ENCODE peak calls at places on chromosomes 4 and X, in four cellular contexts. N is H1, S is H9, Y is mesenchymal stem cell. R is an unnamed sample.

GRCh38 chr4:5544762-5545161 is 163.6 kb downstream of the EVC2 start:
- DNase-seq in N (no peak), S (no peak), Y (no peak), R (no peak)

GRCh38 chrX:39460491-39460890 is 637.3 kb downstream of the BCOR start:
- DNase-seq in Y (no peak), S (no peak), N (no peak), R (no peak)

GRCh38 chr4:52373650-52374049 is 285.5 kb downstream of the USP46 start:
- DNase-seq in N (no peak), S (no peak), Y (no peak), R (no peak)

GRCh38 chr4:158164849-158165248 is 8.0 kb downstream of the GASK1B start:
- DNase-seq in S (no peak), N (no peak), Y (no peak), R (no peak)

GRCh38 chr4:150348079-150348478 is 233.9 kb upstream of the MAB21L2 start:
- DNase-seq in S (no peak), Y (peak; percentile 73), N (no peak), R (no peak)

GRCh38 chr4:52665592-52665991 is 6.5 kb upstream of the USP46 start:
- DNase-seq in N (no peak), S (no peak), Y (no peak), R (no peak)

GRCh38 chr4:147678796-147679549 is 5.0 kb downstream of the PRMT9 start:
- DNase-seq in Y (no peak), S (peak; percentile 83), N (peak; percentile 75), R (no peak)

GRCh38 chr4:8778301-8778700 is 93.3 kb downstream of the HMX1 start:
- DNase-seq in Y (no peak), N (no peak), S (no peak), R (no peak)

GRCh38 chr4:73740353-73740778 is at the start of gene CXCL8:
- DNase-seq in S (no peak), N (no peak), Y (peak; percentile 96), R (no peak)

GRCh38 chrX:118564498-118564897 is 68.9 kb downstream of the DOCK11 start:
- DNase-seq in Y (no peak), S (no peak), N (no peak), R (no peak)

GRCh38 chr4:159195400-159195799 is 92.5 kb downstream of the RAPGEF2 start:
- DNase-seq in N (no peak), Y (no peak), S (no peak), R (no peak)

GRCh38 chr4:121686265-121686664 is 10.5 kb downstream of the ANXA5 start:
- DNase-seq in N (no peak), Y (no peak), S (no peak), R (no peak)

GRCh38 chr4:53928825-53929224 is 135.6 kb downstream of the CHIC2 start:
- DNase-seq in N (no peak), Y (peak; percentile 69), S (no peak), R (no peak)

GRCh38 chrX:129771266-129771995 is 8.3 kb upstream of the SASH3 start:
- DNase-seq in N (no peak), S (no peak), Y (no peak), R (no peak)

GRCh38 chr4:153004106-153004881 is 68.2 kb downstream of the FHDC1 start:
- DNase-seq in S (no peak), Y (no peak), N (no peak), R (no peak)

GRCh38 chrX:20066968-20067708 is 49.6 kb downstream of the MAP7D2 start:
- DNase-seq in Y (peak; percentile 51), N (no peak), S (no peak), R (no peak)

GRCh38 chrX:105608745-105609144 is 213.6 kb upstream of the NRK start:
- DNase-seq in S (no peak), N (no peak), Y (peak; percentile 13), R (no peak)

GRCh38 chr4:75745192-75745591 is 20.8 kb downstream of the USO1 start:
- DNase-seq in Y (peak; percentile 79), N (no peak), S (no peak), R (no peak)

GRCh38 chr4:8846864-8847263 is 24.8 kb downstream of the HMX1 start:
- DNase-seq in Y (no peak), S (no peak), N (peak; percentile 17), R (no peak)

GRCh38 chr4:1278336-1278670 is 11.4 kb upstream of the MAEA start:
- DNase-seq in S (no peak), N (no peak), Y (peak; percentile 14), R (no peak)

GRCh38 chr4:102586644-102587021 is 85.5 kb downstream of the NFKB1 start:
- DNase-seq in S (no peak), Y (no peak), N (no peak), R (no peak)

GRCh38 chr4:92265066-92265465 is 38.7 kb upstream of the GRID2 start:
- DNase-seq in Y (peak; percentile 11), N (no peak), S (no peak), R (no peak)

GRCh38 chrX:23981222-23981621 is 45.8 kb downstream of the KLHL15 start:
- DNase-seq in N (no peak), S (no peak), Y (no peak), R (no peak)

DNA sequence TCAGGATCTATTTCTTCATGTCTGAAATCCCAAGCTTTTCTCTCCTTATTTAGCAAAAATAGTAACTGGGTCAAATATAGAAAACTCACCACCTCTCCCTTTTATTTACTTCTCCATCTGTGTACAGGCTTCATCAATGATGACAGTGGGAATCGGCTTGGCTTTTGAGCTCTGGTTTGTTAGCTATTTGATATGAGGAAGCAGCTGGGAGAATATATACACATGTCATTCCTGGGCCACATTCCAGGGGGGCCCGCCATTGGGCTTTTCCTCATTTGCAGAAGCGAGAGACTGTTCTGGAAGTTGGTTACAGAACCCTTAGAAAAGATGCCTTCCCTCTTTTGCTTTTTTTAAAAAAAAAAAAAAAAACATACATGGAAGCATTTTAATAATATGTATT is 107.4 kb upstream of the F9 start:
- DNase-seq in Y (no peak), N (no peak), S (no peak), R (no peak)
- H3K4ac ChIP-seq in Y (no peak overlapping the region), N (no peak overlapping the region), S (no peak overlapping the region), R (no peak overlapping the region)

GRCh38 chrX:87727615-87728014 is 210.0 kb downstream of the KLHL4 start:
- DNase-seq in Y (no peak), S (no peak), N (no peak), R (no peak)

GRCh38 chrX:87732133-87732532 is 214.5 kb downstream of the KLHL4 start:
- DNase-seq in S (no peak), N (no peak), Y (no peak), R (no peak)

GRCh38 chrX:87728459-87728858 is 210.9 kb downstream of the KLHL4 start:
- DNase-seq in S (no peak), Y (no peak), N (no peak), R (no peak)

DNA sequence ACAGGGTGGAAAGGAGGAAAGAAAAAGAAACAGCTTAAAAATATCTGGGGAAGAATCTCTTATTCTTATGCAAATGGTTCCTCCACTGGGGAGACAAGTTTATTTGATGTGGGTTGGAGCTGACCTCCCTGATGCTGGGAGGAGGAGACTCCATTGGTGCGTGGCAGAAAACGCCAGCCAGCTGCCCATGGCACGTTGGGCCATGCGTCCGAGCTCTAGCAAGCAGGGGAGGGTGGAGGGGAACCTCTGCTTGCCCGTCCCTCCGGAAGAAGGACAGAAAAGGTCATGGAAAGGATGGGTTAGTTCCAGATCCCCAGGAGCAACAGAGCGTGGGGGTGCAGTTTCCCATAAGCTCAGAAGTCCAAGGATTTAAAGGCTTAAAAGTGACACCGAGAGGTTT is 210.4 kb downstream of the KLHL4 start:
- DNase-seq in S (no peak), N (no peak), Y (no peak), R (no peak)
- H3K18ac ChIP-seq in S (no peak overlapping the region), N (no peak overlapping the region), Y (no peak overlapping the region), R (no peak overlapping the region)

DNA sequence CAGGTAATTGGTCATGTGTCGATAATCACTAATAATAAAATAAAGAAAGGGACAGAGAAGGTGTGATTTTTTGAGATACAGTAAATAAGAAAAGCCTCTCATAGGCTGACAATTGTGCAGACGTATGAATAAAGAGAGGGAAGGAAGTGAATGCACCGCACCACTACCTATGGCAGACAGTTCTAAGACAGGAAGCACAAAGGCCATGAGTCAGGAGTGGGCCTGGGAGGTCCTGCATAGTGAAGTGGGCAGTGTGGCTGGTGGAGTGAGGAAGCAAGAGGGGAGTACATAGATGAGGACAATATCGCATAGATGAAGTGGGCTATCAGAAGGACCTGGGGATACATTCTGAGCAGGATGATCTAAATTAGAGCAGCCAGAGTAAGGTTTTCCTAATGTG is 75.6 kb downstream of the BMP3 start:
- DNase-seq in S (no peak), N (no peak), Y (no peak), R (no peak)
- H2AK5ac ChIP-seq in S (no peak overlapping the region), N (no peak overlapping the region), Y (no peak overlapping the region), R (no peak overlapping the region)

GRCh38 chr4:185217390-185217985 is 8.1 kb downstream of the SNX25 start:
- DNase-seq in S (no peak), Y (no peak), N (no peak), R (no peak)
- H3K4ac ChIP-seq in S (no peak overlapping the region), Y (no peak overlapping the region), N (no peak overlapping the region), R (no peak overlapping the region)

GRCh38 chr4:27123769-27124124 is 263.1 kb downstream of the STIM2 start:
- DNase-seq in N (no peak), Y (no peak), S (no peak), R (no peak)

GRCh38 chr4:27117453-27117852 is 256.8 kb downstream of the STIM2 start:
- DNase-seq in N (no peak), Y (no peak), S (no peak), R (no peak)

GRCh38 chr4:27123050-27123768 is 262.6 kb downstream of the STIM2 start:
- DNase-seq in N (peak; percentile 56), Y (no peak), S (peak; percentile 85), R (peak; percentile 47)

GRCh38 chr4:27121830-27122229 is 261.2 kb downstream of the STIM2 start:
- DNase-seq in N (no peak), S (no peak), Y (no peak), R (no peak)
- H3K18ac ChIP-seq in N (peak overlapping the region; percentile 67), S (no peak overlapping the region), Y (no peak overlapping the region), R (peak overlapping the region; percentile 55)

GRCh38 chr4:2413821-2414610 is 4.4 kb downstream of the ZFYVE28 start:
- DNase-seq in N (peak; percentile 76), Y (peak; percentile 43), S (peak; percentile 72), R (no peak)
- H2AK5ac ChIP-seq in N (peak overlapping the region; percentile 41), Y (peak overlapping the region; percentile 87), S (no peak overlapping the region), R (peak overlapping the region; percentile 27)

GRCh38 chr4:39256436-39256835 is 74.1 kb downstream of the WDR19 start:
- DNase-seq in N (no peak), Y (no peak), S (no peak), R (no peak)
- H3K4ac ChIP-seq in N (no peak overlapping the region), Y (no peak overlapping the region), S (no peak overlapping the region), R (no peak overlapping the region)